ENCODE peak calls at places on chromosomes 12 and 14, in four cellular contexts. One of them, this sample, is unnamed.

GRCh38 chr14:59391388-59391787 is 73.8 kb downstream of the GPR135 start:
- DNase-seq in uterus: no peak
- DNase-seq in upper lobe of right lung: no peak
- DNase-seq in colonic mucosa: no peak
- DNase-seq in this sample: no peak

GRCh38 chr12:79397609-79398008 is 293.2 kb downstream of the PAWR start:
- DNase-seq in uterus: no peak
- DNase-seq in upper lobe of right lung: no peak
- DNase-seq in colonic mucosa: no peak
- DNase-seq in this sample: no peak

GRCh38 chr12:66011731-66012130 is 118.8 kb downstream of the LLPH start:
- DNase-seq in uterus: no peak
- DNase-seq in upper lobe of right lung: no peak
- DNase-seq in colonic mucosa: no peak
- DNase-seq in this sample: no peak

GRCh38 chr12:107651867-107652449 is 33.6 kb upstream of the PWP1 start:
- DNase-seq in uterus: no peak
- DNase-seq in upper lobe of right lung: no peak
- DNase-seq in colonic mucosa: no peak
- DNase-seq in this sample: no peak

GRCh38 chr12:84136862-84137367 is 775.7 kb downstream of the SLC6A15 start:
- DNase-seq in uterus: no peak
- DNase-seq in upper lobe of right lung: no peak
- DNase-seq in colonic mucosa: no peak
- DNase-seq in this sample: no peak

GRCh38 chr14:72155379-72155993 is 223.3 kb downstream of the RGS6 start:
- DNase-seq in uterus: no peak
- DNase-seq in upper lobe of right lung: no peak
- DNase-seq in colonic mucosa: no peak
- DNase-seq in this sample: no peak

GRCh38 chr12:130016194-130016593 is 112.4 kb upstream of the TMEM132D start:
- DNase-seq in uterus: no peak
- DNase-seq in upper lobe of right lung: no peak
- DNase-seq in colonic mucosa: no peak
- DNase-seq in this sample: no peak

GRCh38 chr12:93502802-93503623 is 35.7 kb downstream of the MRPL42 start:
- DNase-seq in uterus: peak
- DNase-seq in upper lobe of right lung: no peak
- DNase-seq in colonic mucosa: peak
- DNase-seq in this sample: peak

GRCh38 chr12:68771223-68771925 is 25.4 kb downstream of the SLC35E3 start:
- DNase-seq in uterus: no peak
- DNase-seq in upper lobe of right lung: no peak
- DNase-seq in colonic mucosa: no peak
- DNase-seq in this sample: no peak

GRCh38 chr14:104082807-104083206 is 2.7 kb upstream of the ASPG start:
- DNase-seq in uterus: peak
- DNase-seq in upper lobe of right lung: peak
- DNase-seq in colonic mucosa: peak
- DNase-seq in this sample: peak

GRCh38 chr14:101865288-101865687 is 99.1 kb upstream of the DYNC1H1 start:
- DNase-seq in uterus: no peak
- DNase-seq in upper lobe of right lung: no peak
- DNase-seq in colonic mucosa: no peak
- DNase-seq in this sample: no peak

GRCh38 chr12:64757778-64758177 is 1.4 kb downstream of the GNS start:
- DNase-seq in uterus: no peak
- DNase-seq in upper lobe of right lung: no peak
- DNase-seq in colonic mucosa: no peak
- DNase-seq in this sample: peak

GRCh38 chr12:64752833-64753238 is 6.4 kb downstream of the GNS start:
- DNase-seq in uterus: no peak
- DNase-seq in upper lobe of right lung: no peak
- DNase-seq in colonic mucosa: no peak
- DNase-seq in this sample: peak

GRCh38 chr12:64756371-64756770 is 2.8 kb downstream of the GNS start:
- DNase-seq in uterus: no peak
- DNase-seq in upper lobe of right lung: no peak
- DNase-seq in colonic mucosa: no peak
- DNase-seq in this sample: peak

GRCh38 chr12:64749466-64750202 is 9.6 kb downstream of the GNS start:
- DNase-seq in uterus: no peak
- DNase-seq in upper lobe of right lung: no peak
- DNase-seq in colonic mucosa: no peak
- DNase-seq in this sample: no peak

DNA sequence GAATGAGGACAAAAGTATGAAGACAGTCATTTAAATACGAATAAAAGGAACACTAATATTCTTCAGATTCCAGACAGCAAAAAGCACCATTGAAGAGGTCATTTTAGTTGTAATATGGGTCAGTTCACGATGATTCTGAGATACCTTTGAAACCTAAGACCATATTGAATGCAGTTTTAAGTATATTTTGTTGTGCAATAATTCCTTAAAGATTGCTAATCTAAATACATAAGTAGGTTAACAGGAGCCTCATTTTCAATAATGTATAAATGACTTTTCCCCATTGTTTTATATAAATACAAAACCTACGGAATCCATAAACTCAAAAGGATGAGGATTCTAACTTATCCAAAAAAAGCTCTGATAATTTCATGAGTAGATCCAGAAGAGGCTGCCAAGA is 5.8 kb downstream of the GNS start:
- DNase-seq in uterus: no peak
- DNase-seq in upper lobe of right lung: no peak
- DNase-seq in colonic mucosa: no peak
- DNase-seq in this sample: no peak
- H3K27ac ChIP-seq in uterus: peak
- H3K27ac ChIP-seq in upper lobe of right lung: no peak
- H3K27ac ChIP-seq in colonic mucosa: no peak
- H3K27ac ChIP-seq in this sample: no peak

DNA sequence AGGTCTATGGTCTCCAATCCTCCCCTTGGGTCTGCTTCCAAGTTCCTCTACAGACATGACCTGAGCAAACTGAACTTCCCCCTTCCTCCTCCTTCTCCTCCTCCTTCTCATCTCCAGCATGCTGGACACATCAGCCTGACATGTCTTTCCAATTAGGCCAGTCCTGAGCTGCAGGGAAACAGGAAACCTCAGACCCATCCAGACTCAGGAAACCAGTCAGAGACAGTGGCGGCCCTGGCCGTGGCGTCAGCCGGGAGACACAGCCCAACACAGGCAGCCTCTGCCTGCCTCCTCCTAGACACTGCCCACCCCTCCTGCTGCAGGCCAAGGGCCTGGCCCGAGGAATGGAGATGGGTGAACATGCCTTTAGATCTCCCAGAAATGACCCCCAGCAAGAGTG is 468.8 kb downstream of the BCL11B start:
- DNase-seq in uterus: no peak
- DNase-seq in upper lobe of right lung: no peak
- DNase-seq in colonic mucosa: no peak
- DNase-seq in this sample: no peak
- H3K27ac ChIP-seq in uterus: no peak
- H3K27ac ChIP-seq in upper lobe of right lung: no peak
- H3K27ac ChIP-seq in colonic mucosa: no peak
- H3K27ac ChIP-seq in this sample: no peak

GRCh38 chr14:33951183-33951840 is 438 bp upstream of the EGLN3 start:
- DNase-seq in uterus: no peak
- DNase-seq in upper lobe of right lung: no peak
- DNase-seq in colonic mucosa: no peak
- DNase-seq in this sample: no peak
- H3K27ac ChIP-seq in uterus: peak
- H3K27ac ChIP-seq in upper lobe of right lung: no peak
- H3K27ac ChIP-seq in colonic mucosa: no peak
- H3K27ac ChIP-seq in this sample: no peak

GRCh38 chr12:54595471-54595870 is 7.0 kb upstream of the PPP1R1A start:
- DNase-seq in uterus: no peak
- DNase-seq in upper lobe of right lung: no peak
- DNase-seq in colonic mucosa: no peak
- DNase-seq in this sample: no peak

GRCh38 chr12:54593716-54594115 is 5.3 kb upstream of the PPP1R1A start:
- DNase-seq in uterus: no peak
- DNase-seq in upper lobe of right lung: no peak
- DNase-seq in colonic mucosa: no peak
- DNase-seq in this sample: no peak

GRCh38 chr12:54593135-54593534 is 4.7 kb upstream of the PPP1R1A start:
- DNase-seq in uterus: no peak
- DNase-seq in upper lobe of right lung: no peak
- DNase-seq in colonic mucosa: no peak
- DNase-seq in this sample: no peak

GRCh38 chr12:54598966-54599365 is 10.5 kb upstream of the PPP1R1A start:
- DNase-seq in uterus: no peak
- DNase-seq in upper lobe of right lung: no peak
- DNase-seq in colonic mucosa: no peak
- DNase-seq in this sample: no peak

GRCh38 chr12:54596526-54596946 is 8.1 kb upstream of the PPP1R1A start:
- DNase-seq in uterus: peak
- DNase-seq in upper lobe of right lung: peak
- DNase-seq in colonic mucosa: peak
- DNase-seq in this sample: peak
- H3K27ac ChIP-seq in uterus: no peak
- H3K27ac ChIP-seq in upper lobe of right lung: no peak
- H3K27ac ChIP-seq in colonic mucosa: no peak
- H3K27ac ChIP-seq in this sample: no peak